ENCODE peak calls at places on chromosomes 7 and 10, in ten cellular contexts. One of them, this sample, is unnamed.

GRCh38 chr10:106436123-106436740 is 728.3 kb downstream of the SORCS1 start:
- DNase-seq in amniotic stem cell: no peak
- DNase-seq in NB4: no peak
- DNase-seq in AG08395: no peak
- DNase-seq in left cardiac atrium: no peak
- DNase-seq in amygdala: no peak
- DNase-seq in right cardiac atrium: no peak
- DNase-seq in tibial artery: no peak
- DNase-seq in hippocampal formation: peak
- DNase-seq in MCF 10A: peak
- DNase-seq in this sample: no peak

GRCh38 chr7:132328047-132328620 is 248.1 kb downstream of the PLXNA4 start:
- DNase-seq in amniotic stem cell: no peak
- DNase-seq in NB4: no peak
- DNase-seq in AG08395: no peak
- DNase-seq in left cardiac atrium: peak
- DNase-seq in amygdala: no peak
- DNase-seq in right cardiac atrium: peak
- DNase-seq in tibial artery: no peak
- DNase-seq in hippocampal formation: no peak
- DNase-seq in MCF 10A: no peak
- DNase-seq in this sample: no peak

GRCh38 chr10:58385784-58386112 is 538 bp downstream of the TFAM start:
- DNase-seq in amniotic stem cell: peak
- DNase-seq in NB4: peak
- DNase-seq in AG08395: peak
- DNase-seq in left cardiac atrium: peak
- DNase-seq in amygdala: no peak
- DNase-seq in right cardiac atrium: no peak
- DNase-seq in tibial artery: peak
- DNase-seq in hippocampal formation: no peak
- DNase-seq in MCF 10A: peak
- DNase-seq in this sample: peak

GRCh38 chr10:71344916-71345557 is 26.0 kb downstream of the SLC29A3 start:
- DNase-seq in amniotic stem cell: no peak
- DNase-seq in NB4: no peak
- DNase-seq in AG08395: no peak
- DNase-seq in left cardiac atrium: no peak
- DNase-seq in amygdala: no peak
- DNase-seq in right cardiac atrium: no peak
- DNase-seq in tibial artery: no peak
- DNase-seq in hippocampal formation: no peak
- DNase-seq in MCF 10A: no peak
- DNase-seq in this sample: no peak

GRCh38 chr10:46560381-46560780 is 3.9 kb upstream of the GPRIN2 start:
- DNase-seq in amniotic stem cell: no peak
- DNase-seq in NB4: no peak
- DNase-seq in AG08395: no peak
- DNase-seq in left cardiac atrium: no peak
- DNase-seq in amygdala: no peak
- DNase-seq in right cardiac atrium: no peak
- DNase-seq in tibial artery: peak
- DNase-seq in hippocampal formation: no peak
- DNase-seq in MCF 10A: no peak
- DNase-seq in this sample: peak

GRCh38 chr10:5775705-5776104 is 37.5 kb downstream of the GDI2 start:
- DNase-seq in amniotic stem cell: no peak
- DNase-seq in NB4: no peak
- DNase-seq in AG08395: no peak
- DNase-seq in left cardiac atrium: peak
- DNase-seq in amygdala: no peak
- DNase-seq in right cardiac atrium: no peak
- DNase-seq in tibial artery: no peak
- DNase-seq in hippocampal formation: no peak
- DNase-seq in MCF 10A: no peak
- DNase-seq in this sample: peak

GRCh38 chr10:87705339-87705738 is 45.7 kb downstream of the PAPSS2 start:
- DNase-seq in amniotic stem cell: peak
- DNase-seq in NB4: no peak
- DNase-seq in AG08395: peak
- DNase-seq in left cardiac atrium: no peak
- DNase-seq in amygdala: no peak
- DNase-seq in right cardiac atrium: no peak
- DNase-seq in tibial artery: no peak
- DNase-seq in hippocampal formation: no peak
- DNase-seq in MCF 10A: peak
- DNase-seq in this sample: no peak

GRCh38 chr10:99292159-99292558 is 37.0 kb upstream of the CNNM1 start:
- DNase-seq in amniotic stem cell: peak
- DNase-seq in NB4: no peak
- DNase-seq in AG08395: peak
- DNase-seq in left cardiac atrium: no peak
- DNase-seq in amygdala: no peak
- DNase-seq in right cardiac atrium: no peak
- DNase-seq in tibial artery: no peak
- DNase-seq in hippocampal formation: no peak
- DNase-seq in MCF 10A: peak
- DNase-seq in this sample: no peak

GRCh38 chr10:79321951-79322350 is 25.3 kb upstream of the PPIF start:
- DNase-seq in amniotic stem cell: no peak
- DNase-seq in NB4: no peak
- DNase-seq in AG08395: no peak
- DNase-seq in left cardiac atrium: no peak
- DNase-seq in amygdala: no peak
- DNase-seq in right cardiac atrium: no peak
- DNase-seq in tibial artery: no peak
- DNase-seq in hippocampal formation: no peak
- DNase-seq in MCF 10A: no peak
- DNase-seq in this sample: no peak

GRCh38 chr7:107501593-107501992 is 31.7 kb downstream of the GPR22 start:
- DNase-seq in amniotic stem cell: no peak
- DNase-seq in NB4: peak
- DNase-seq in AG08395: peak
- DNase-seq in left cardiac atrium: no peak
- DNase-seq in amygdala: no peak
- DNase-seq in right cardiac atrium: no peak
- DNase-seq in tibial artery: no peak
- DNase-seq in hippocampal formation: no peak
- DNase-seq in MCF 10A: peak
- DNase-seq in this sample: no peak

GRCh38 chr10:122149138-122149606 is 121.9 kb upstream of the BTBD16 start:
- DNase-seq in amniotic stem cell: no peak
- DNase-seq in NB4: no peak
- DNase-seq in AG08395: peak
- DNase-seq in left cardiac atrium: peak
- DNase-seq in amygdala: no peak
- DNase-seq in right cardiac atrium: peak
- DNase-seq in tibial artery: peak
- DNase-seq in hippocampal formation: no peak
- DNase-seq in MCF 10A: no peak
- DNase-seq in this sample: peak

GRCh38 chr10:43666551-43666950 is 17.9 kb upstream of the ZNF32 start:
- DNase-seq in amniotic stem cell: no peak
- DNase-seq in NB4: no peak
- DNase-seq in AG08395: no peak
- DNase-seq in left cardiac atrium: no peak
- DNase-seq in amygdala: no peak
- DNase-seq in right cardiac atrium: no peak
- DNase-seq in tibial artery: no peak
- DNase-seq in hippocampal formation: no peak
- DNase-seq in MCF 10A: no peak
- DNase-seq in this sample: no peak

This sample was measured in Right ventricle myocardium inferior.